ENCODE peak calls at places on chromosomes 5 and 9, in seven cellular contexts. B, R, A, H, W, V and O are unnamed samples.

GRCh38 chr5:138986186-138986775 is 111.1 kb upstream of the LRRTM2 start:
- DNase-seq in B (no peak), R (no peak), A (no peak), H (no peak), W (no peak), V (no peak), O (no peak)

GRCh38 chr9:115373000-115373709 is 255.2 kb upstream of the TNC start:
- DNase-seq in B (no peak), R (no peak), A (no peak), H (no peak), W (no peak), V (peak; percentile 19), O (no peak)

GRCh38 chr5:177487144-177487543 is 10.3 kb downstream of the PDLIM7 start:
- DNase-seq in B (no peak), R (no peak), A (no peak), H (no peak), W (no peak), V (no peak), O (no peak)

GRCh38 chr9:38066907-38067610 is 2.0 kb downstream of the SHB start:
- DNase-seq in B (no peak), R (no peak), A (peak; percentile 40), H (peak; percentile 77), W (peak; percentile 81), V (peak; percentile 63), O (no peak)

GRCh38 chr9:110526426-110526825 is 53.1 kb downstream of the SVEP1 start:
- DNase-seq in B (no peak), R (no peak), A (no peak), H (no peak), W (no peak), V (no peak), O (no peak)

GRCh38 chr5:175202461-175203065 is 241.4 kb downstream of the DRD1 start:
- DNase-seq in B (no peak), R (no peak), A (no peak), H (no peak), W (no peak), V (peak; percentile 44), O (no peak)

GRCh38 chr9:24602687-24603352 is 57.1 kb upstream of the IZUMO3 start:
- DNase-seq in B (no peak), R (no peak), A (peak; percentile 79), H (no peak), W (no peak), V (no peak), O (no peak)

GRCh38 chr9:3008091-3008490 is 164.2 kb upstream of the PUM3 start:
- DNase-seq in B (no peak), R (no peak), A (no peak), H (no peak), W (no peak), V (no peak), O (no peak)

GRCh38 chr5:55306641-55307382 is 682 bp downstream of the DHX29 start:
- DNase-seq in B (peak; percentile 14), R (no peak), A (peak; percentile 57), H (no peak), W (peak; percentile 4), V (no peak), O (no peak)

GRCh38 chr5:131790550-131790949 is 6.3 kb downstream of the FNIP1 start:
- DNase-seq in B (no peak), R (no peak), A (no peak), H (no peak), W (no peak), V (no peak), O (no peak)

GRCh38 chr5:14457475-14457874 is 124.1 kb upstream of the OTULINL start:
- DNase-seq in B (peak; percentile 60), R (no peak), A (no peak), H (peak; percentile 64), W (no peak), V (no peak), O (peak; percentile 79)

GRCh38 chr5:26439121-26439520 is 599.3 kb downstream of the CDH9 start:
- DNase-seq in B (no peak), R (no peak), A (no peak), H (no peak), W (no peak), V (no peak), O (no peak)

GRCh38 chr5:125480901-125481300 is 734.5 kb upstream of the ZNF608 start:
- DNase-seq in B (no peak), R (no peak), A (no peak), H (no peak), W (no peak), V (no peak), O (peak; percentile 48)